ENCODE peak calls at places on chromosomes 16 and 17, in four cellular contexts. R is A549, E is K562, C is HepG2. B is an unnamed sample.
A peak's percentile ranks its signal among the peaks of the same experiment; 100 is the strongest.

GRCh38 chr16:86597126-86597879 is 19.0 kb downstream of the FOXL1 start:
- DNase-seq in E (no peak), C (no peak), R (no peak), B (no peak)

GRCh38 chr17:67139784-67140665 is 95.7 kb downstream of the CACNG1 start:
- DNase-seq in R (no peak), C (peak; percentile 19), E (peak; percentile 14), B (peak; percentile 30)

GRCh38 chr17:56262854-56263253 is 109.6 kb downstream of the ANKFN1 start:
- DNase-seq in R (no peak), E (no peak), C (no peak), B (no peak)

GRCh38 chr16:49843758-49844157 is 12.2 kb downstream of the ZNF423 start:
- DNase-seq in C (no peak), R (no peak), E (no peak), B (no peak)

GRCh38 chr17:49214665-49215360 is 4.3 kb downstream of the ABI3 start:
- DNase-seq in C (no peak), R (no peak), E (no peak), B (no peak)

GRCh38 chr16:11949527-11949926 is 7.7 kb upstream of the NPIPB2 start:
- DNase-seq in R (peak; percentile 55), C (peak; percentile 73), E (peak; percentile 58), B (peak; percentile 36)

GRCh38 chr17:80416260-80416939 is 1.4 kb downstream of the ENDOV start:
- DNase-seq in E (peak; percentile 4), R (no peak), C (no peak), B (no peak)

GRCh38 chr17:4944554-4945175 is 3.7 kb downstream of the PFN1 start:
- DNase-seq in R (no peak), E (no peak), C (no peak), B (no peak)

GRCh38 chr16:27230562-27230991 is 27.3 kb downstream of the KDM8 start:
- DNase-seq in C (no peak), R (no peak), E (no peak), B (peak; percentile 10)

GRCh38 chr16:79895917-79896203 is 295.3 kb upstream of the MAF start:
- DNase-seq in C (no peak), E (no peak), R (no peak), B (no peak)

GRCh38 chr17:27078296-27078695 is 215.6 kb upstream of the WSB1 start:
- DNase-seq in C (no peak), E (no peak), R (no peak), B (no peak)

GRCh38 chr17:6823011-6823442 is 8.5 kb downstream of the TEKT1 start:
- DNase-seq in E (no peak), C (no peak), R (no peak), B (no peak)

GRCh38 chr17:59462385-59462784 is 103.0 kb upstream of the DHX40 start:
- DNase-seq in C (no peak), R (no peak), E (no peak), B (no peak)

GRCh38 chr17:11618861-11619566 is 20.7 kb downstream of the DNAH9 start:
- DNase-seq in R (no peak), C (peak; percentile 58), E (no peak), B (no peak)

GRCh38 chr16:57754354-57755060 is 18.9 kb downstream of the KATNB1 start:
- DNase-seq in R (no peak), C (no peak), E (no peak), B (no peak)

GRCh38 chr17:1562178-1562643 is 381 bp downstream of the PITPNA start:
- DNase-seq in R (peak; percentile 38), E (peak; percentile 42), C (no peak), B (no peak)

GRCh38 chr17:79741751-79742588 is 11.2 kb downstream of the ENPP7 start:
- DNase-seq in C (peak; percentile 67), E (peak; percentile 91), R (peak; percentile 93), B (peak; percentile 95)

GRCh38 chr17:27947005-27947406 is 53.8 kb upstream of the LYRM9 start:
- DNase-seq in R (no peak), E (no peak), C (no peak), B (no peak)

GRCh38 chr16:55480228-55480655 is 1.2 kb downstream of the MMP2 start:
- DNase-seq in C (no peak), E (no peak), R (no peak), B (peak; percentile 44)

GRCh38 chr17:59893617-59894100 is 738 bp downstream of the RPS6KB1 start:
- DNase-seq in E (peak; percentile 30), C (peak; percentile 39), R (peak; percentile 48), B (no peak)

GRCh38 chr17:45147102-45147580 is 1.1 kb upstream of the HEXIM1 start:
- DNase-seq in R (peak; percentile 66), C (no peak), E (peak; percentile 77), B (no peak)

GRCh38 chr16:15830832-15831451 is 25.9 kb downstream of the MYH11 start:
- DNase-seq in E (no peak), R (no peak), C (no peak), B (no peak)

GRCh38 chr16:15832241-15832640 is 24.6 kb downstream of the MYH11 start:
- DNase-seq in R (no peak), C (no peak), E (no peak), B (no peak)

GRCh38 chr16:15827709-15828343 is 29.0 kb downstream of the MYH11 start:
- DNase-seq in E (no peak), C (no peak), R (no peak), B (no peak)

GRCh38 chr16:15827299-15827698 is 29.5 kb downstream of the MYH11 start:
- DNase-seq in R (no peak), E (no peak), C (no peak), B (no peak)

GRCh38 chr16:15829460-15829859 is 27.4 kb downstream of the MYH11 start:
- DNase-seq in C (no peak), E (no peak), R (no peak), B (peak; percentile 21)
- TF ChIP-seq JUN in C (no peak), E (no peak), R (no peak), B (no peak)

GRCh38 chr16:71666264-71666663 is 40.3 kb downstream of the MARVELD3 start:
- DNase-seq in C (no peak), E (no peak), R (no peak), B (no peak)

GRCh38 chr16:71671165-71671564 is 45.2 kb downstream of the MARVELD3 start:
- DNase-seq in E (no peak), R (no peak), C (peak; percentile 18), B (no peak)

GRCh38 chr16:71669926-71670536 is 44.0 kb downstream of the MARVELD3 start:
- DNase-seq in C (no peak), E (no peak), R (no peak), B (no peak)

GRCh38 chr16:71670537-71670936 is 44.6 kb downstream of the MARVELD3 start:
- DNase-seq in R (no peak), C (peak; percentile 94), E (no peak), B (no peak)

DNA sequence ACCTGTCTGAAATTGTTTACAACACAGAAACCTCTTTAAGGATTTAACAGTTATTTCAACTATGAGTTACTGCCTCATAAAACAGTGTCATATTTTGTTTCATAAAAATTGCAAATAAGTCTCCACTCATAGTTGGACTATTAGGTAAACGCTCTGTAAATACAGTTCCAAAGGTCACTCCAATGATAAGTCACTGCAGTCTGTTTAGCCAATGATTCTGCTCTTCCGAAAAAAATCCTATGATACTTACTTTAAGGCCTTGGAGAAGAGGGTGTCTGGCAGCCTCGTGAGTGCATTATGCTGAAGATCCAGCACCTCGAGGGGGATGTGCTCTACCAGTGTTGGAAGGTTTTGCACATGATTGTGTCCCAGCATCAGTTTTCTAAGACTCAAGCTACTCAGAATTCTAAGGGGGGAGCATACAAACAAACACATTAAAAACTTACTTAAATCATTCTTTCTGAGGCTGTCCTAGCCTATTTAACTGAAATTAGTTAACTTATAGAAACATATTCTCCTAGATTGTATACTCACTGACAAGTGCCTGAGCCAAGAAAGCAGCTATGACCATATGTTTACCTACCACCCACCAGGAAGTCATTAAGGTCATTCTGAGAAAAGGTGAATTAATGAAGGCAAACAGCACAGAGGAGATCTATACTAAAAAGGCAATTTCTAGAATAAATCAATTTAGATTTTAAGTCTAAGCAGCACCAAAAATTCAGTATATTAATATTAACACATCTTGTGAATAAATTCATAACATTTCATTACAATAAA is 41.1 kb downstream of the MARVELD3 start:
- DNase-seq in R (no peak), C (peak; percentile 91), E (no peak), B (no peak)
- TF ChIP-seq HMGXB4 in R (no peak), C (no peak), E (no peak), B (no peak)

DNA sequence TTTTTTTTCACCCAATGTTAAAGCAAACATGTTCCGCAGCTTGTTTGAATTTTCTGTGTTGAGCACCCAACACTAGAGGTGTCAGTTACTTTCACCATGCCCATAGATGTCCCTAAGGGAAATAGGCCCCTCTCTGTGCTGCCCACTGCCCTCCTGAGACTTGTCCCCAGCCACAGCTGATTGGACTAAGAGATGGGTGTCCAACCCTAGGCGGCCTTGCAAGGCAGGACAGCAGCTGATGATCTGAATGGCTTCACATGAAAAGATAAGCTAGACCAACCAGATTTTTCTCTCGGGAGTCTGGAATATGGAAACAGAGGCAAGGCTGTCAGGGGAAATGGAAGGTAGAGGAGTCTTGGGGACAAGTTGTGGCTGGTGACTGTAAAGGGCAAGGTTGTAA is 6.1 kb upstream of the CALB2 start:
- DNase-seq in E (no peak), C (no peak), R (no peak), B (no peak)
- TF ChIP-seq JUN in E (no peak), C (no peak), R (no peak), B (no peak)

GRCh38 chr17:41860254-41860931 is 4.8 kb downstream of the KLHL11 start:
- DNase-seq in R (no peak), E (no peak), C (no peak), B (no peak)
- TF ChIP-seq HMGXB4 in R (no peak), E (no peak), C (no peak), B (no peak)

GRCh38 chr17:83030432-83030831 is 49.0 kb upstream of the METRNL start:
- DNase-seq in R (no peak), E (no peak), C (no peak), B (no peak)
- TF ChIP-seq JUN in R (no peak), E (no peak), C (no peak), B (no peak)

DNA sequence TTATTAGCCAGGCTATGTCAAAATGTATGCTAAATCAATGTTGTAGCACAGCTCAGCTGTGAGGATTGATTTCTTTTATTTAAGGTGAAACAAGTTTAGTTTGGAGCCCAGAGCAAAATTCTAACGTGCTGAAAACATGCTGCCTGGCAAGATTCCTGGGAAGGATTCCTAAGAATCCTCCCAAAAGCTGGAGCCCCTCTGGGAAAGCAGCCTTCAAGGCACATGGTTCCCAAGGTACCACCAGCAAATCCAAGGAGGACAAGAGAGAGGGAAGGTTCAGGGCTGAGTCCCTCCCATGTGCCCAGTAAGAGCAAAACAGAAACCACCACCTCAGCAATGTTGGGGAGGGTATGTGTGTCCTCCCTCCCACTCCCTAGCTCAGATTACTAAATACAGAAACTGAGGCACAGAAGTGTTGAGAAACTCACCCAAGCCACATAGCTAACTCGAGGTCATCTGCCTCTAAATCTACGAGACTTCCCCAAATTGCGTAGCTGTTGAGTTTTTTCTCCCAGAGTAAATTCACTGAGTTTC is 12.1 kb upstream of the CDH5 start:
- DNase-seq in C (no peak), R (no peak), E (no peak), B (no peak)
- TF ChIP-seq HMGXB4 in C (no peak), R (no peak), E (no peak), B (no peak)

B was measured in WTC11.